ENCODE peak calls at places on chromosomes 11 and 22, in eight cellular contexts. One of them, this sample, is unnamed.

GRCh38 chr11:134485316-134485715 is 73.3 kb upstream of the B3GAT1 start:
- DNase-seq in IMR-90: no peak
- DNase-seq in NB4: no peak
- DNase-seq in GM12891: no peak
- DNase-seq in heart left ventricle: no peak
- DNase-seq in gastrocnemius medialis: no peak
- DNase-seq in lower leg skin: no peak
- DNase-seq in sigmoid colon: no peak
- DNase-seq in this sample: no peak

GRCh38 chr11:86814775-86815174 is 14.4 kb downstream of the PRSS23 start:
- DNase-seq in lower leg skin: no peak
- DNase-seq in gastrocnemius medialis: no peak
- DNase-seq in GM12891: no peak
- DNase-seq in IMR-90: peak
- DNase-seq in heart left ventricle: no peak
- DNase-seq in sigmoid colon: no peak
- DNase-seq in NB4: no peak
- DNase-seq in this sample: no peak

GRCh38 chr11:14973621-14974020 is 1.5 kb upstream of the CALCA start:
- DNase-seq in heart left ventricle: no peak
- DNase-seq in gastrocnemius medialis: no peak
- DNase-seq in lower leg skin: no peak
- DNase-seq in NB4: no peak
- DNase-seq in IMR-90: peak
- DNase-seq in GM12891: no peak
- DNase-seq in sigmoid colon: peak
- DNase-seq in this sample: no peak

GRCh38 chr11:116691779-116692178 is 81.0 kb downstream of the BUD13 start:
- DNase-seq in IMR-90: peak
- DNase-seq in NB4: peak
- DNase-seq in gastrocnemius medialis: no peak
- DNase-seq in GM12891: peak
- DNase-seq in sigmoid colon: peak
- DNase-seq in heart left ventricle: no peak
- DNase-seq in lower leg skin: no peak
- DNase-seq in this sample: no peak

GRCh38 chr22:42972592-42973535 is 42.1 kb downstream of the PACSIN2 start:
- DNase-seq in NB4: peak
- DNase-seq in lower leg skin: no peak
- DNase-seq in gastrocnemius medialis: no peak
- DNase-seq in IMR-90: no peak
- DNase-seq in GM12891: no peak
- DNase-seq in heart left ventricle: no peak
- DNase-seq in sigmoid colon: no peak
- DNase-seq in this sample: no peak

GRCh38 chr11:122220321-122220720 is 104.3 kb upstream of the BLID start:
- DNase-seq in IMR-90: peak
- DNase-seq in NB4: no peak
- DNase-seq in gastrocnemius medialis: no peak
- DNase-seq in lower leg skin: no peak
- DNase-seq in GM12891: no peak
- DNase-seq in sigmoid colon: no peak
- DNase-seq in heart left ventricle: no peak
- DNase-seq in this sample: no peak

GRCh38 chr11:122439911-122440782 is 215.4 kb upstream of the UBASH3B start:
- DNase-seq in IMR-90: peak
- DNase-seq in GM12891: no peak
- DNase-seq in NB4: peak
- DNase-seq in gastrocnemius medialis: peak
- DNase-seq in sigmoid colon: peak
- DNase-seq in heart left ventricle: peak
- DNase-seq in lower leg skin: no peak
- DNase-seq in this sample: no peak

GRCh38 chr11:134701564-134702165 is 289.6 kb upstream of the B3GAT1 start:
- DNase-seq in GM12891: no peak
- DNase-seq in IMR-90: no peak
- DNase-seq in gastrocnemius medialis: no peak
- DNase-seq in heart left ventricle: no peak
- DNase-seq in NB4: no peak
- DNase-seq in sigmoid colon: no peak
- DNase-seq in lower leg skin: no peak
- DNase-seq in this sample: peak

GRCh38 chr11:15370774-15371173 is 256.1 kb downstream of the INSC start:
- DNase-seq in heart left ventricle: no peak
- DNase-seq in lower leg skin: no peak
- DNase-seq in sigmoid colon: no peak
- DNase-seq in gastrocnemius medialis: no peak
- DNase-seq in NB4: no peak
- DNase-seq in GM12891: no peak
- DNase-seq in IMR-90: no peak
- DNase-seq in this sample: no peak

GRCh38 chr11:110984147-110984546 is 261.4 kb upstream of the POU2AF2 start:
- DNase-seq in IMR-90: peak
- DNase-seq in lower leg skin: no peak
- DNase-seq in GM12891: no peak
- DNase-seq in heart left ventricle: no peak
- DNase-seq in NB4: no peak
- DNase-seq in gastrocnemius medialis: no peak
- DNase-seq in sigmoid colon: no peak
- DNase-seq in this sample: no peak

GRCh38 chr11:45097721-45098493 is 48.5 kb upstream of the PRDM11 start:
- DNase-seq in sigmoid colon: no peak
- DNase-seq in GM12891: no peak
- DNase-seq in heart left ventricle: peak
- DNase-seq in NB4: peak
- DNase-seq in IMR-90: peak
- DNase-seq in lower leg skin: peak
- DNase-seq in gastrocnemius medialis: no peak
- DNase-seq in this sample: peak

GRCh38 chr22:41302016-41302767 is 867 bp downstream of the ZC3H7B start:
- DNase-seq in sigmoid colon: no peak
- DNase-seq in IMR-90: no peak
- DNase-seq in gastrocnemius medialis: no peak
- DNase-seq in lower leg skin: no peak
- DNase-seq in GM12891: no peak
- DNase-seq in heart left ventricle: no peak
- DNase-seq in NB4: peak
- DNase-seq in this sample: no peak

GRCh38 chr11:68150029-68150428 is 28.8 kb upstream of the CHKA start:
- DNase-seq in GM12891: no peak
- DNase-seq in gastrocnemius medialis: no peak
- DNase-seq in sigmoid colon: no peak
- DNase-seq in NB4: peak
- DNase-seq in lower leg skin: no peak
- DNase-seq in IMR-90: peak
- DNase-seq in heart left ventricle: no peak
- DNase-seq in this sample: no peak

GRCh38 chr11:64934765-64935633 is 694 bp downstream of the GPHA2 start:
- DNase-seq in GM12891: no peak
- DNase-seq in heart left ventricle: no peak
- DNase-seq in NB4: no peak
- DNase-seq in lower leg skin: no peak
- DNase-seq in IMR-90: no peak
- DNase-seq in sigmoid colon: no peak
- DNase-seq in gastrocnemius medialis: no peak
- DNase-seq in this sample: no peak

GRCh38 chr11:82267186-82267585 is 466.5 kb downstream of the FAM181B start:
- DNase-seq in GM12891: no peak
- DNase-seq in lower leg skin: no peak
- DNase-seq in IMR-90: no peak
- DNase-seq in heart left ventricle: no peak
- DNase-seq in gastrocnemius medialis: no peak
- DNase-seq in sigmoid colon: no peak
- DNase-seq in NB4: no peak
- DNase-seq in this sample: no peak

GRCh38 chr22:50186789-50187523 is 1.2 kb downstream of the TRABD start:
- DNase-seq in heart left ventricle: no peak
- DNase-seq in NB4: no peak
- DNase-seq in lower leg skin: no peak
- DNase-seq in sigmoid colon: no peak
- DNase-seq in gastrocnemius medialis: no peak
- DNase-seq in IMR-90: peak
- DNase-seq in GM12891: no peak
- DNase-seq in this sample: no peak

GRCh38 chr22:50184541-50185383 is 951 bp upstream of the TRABD start:
- DNase-seq in NB4: no peak
- DNase-seq in IMR-90: no peak
- DNase-seq in sigmoid colon: no peak
- DNase-seq in heart left ventricle: no peak
- DNase-seq in gastrocnemius medialis: no peak
- DNase-seq in GM12891: no peak
- DNase-seq in lower leg skin: no peak
- DNase-seq in this sample: no peak

GRCh38 chr22:50186181-50186731 is 543 bp downstream of the TRABD start:
- DNase-seq in GM12891: no peak
- DNase-seq in heart left ventricle: no peak
- DNase-seq in lower leg skin: no peak
- DNase-seq in gastrocnemius medialis: no peak
- DNase-seq in IMR-90: no peak
- DNase-seq in sigmoid colon: no peak
- DNase-seq in NB4: no peak
- DNase-seq in this sample: no peak

GRCh38 chr22:50184004-50184461 is 1.7 kb upstream of the TRABD start:
- DNase-seq in lower leg skin: no peak
- DNase-seq in GM12891: no peak
- DNase-seq in gastrocnemius medialis: no peak
- DNase-seq in heart left ventricle: peak
- DNase-seq in sigmoid colon: peak
- DNase-seq in IMR-90: peak
- DNase-seq in NB4: no peak
- DNase-seq in this sample: peak

DNA sequence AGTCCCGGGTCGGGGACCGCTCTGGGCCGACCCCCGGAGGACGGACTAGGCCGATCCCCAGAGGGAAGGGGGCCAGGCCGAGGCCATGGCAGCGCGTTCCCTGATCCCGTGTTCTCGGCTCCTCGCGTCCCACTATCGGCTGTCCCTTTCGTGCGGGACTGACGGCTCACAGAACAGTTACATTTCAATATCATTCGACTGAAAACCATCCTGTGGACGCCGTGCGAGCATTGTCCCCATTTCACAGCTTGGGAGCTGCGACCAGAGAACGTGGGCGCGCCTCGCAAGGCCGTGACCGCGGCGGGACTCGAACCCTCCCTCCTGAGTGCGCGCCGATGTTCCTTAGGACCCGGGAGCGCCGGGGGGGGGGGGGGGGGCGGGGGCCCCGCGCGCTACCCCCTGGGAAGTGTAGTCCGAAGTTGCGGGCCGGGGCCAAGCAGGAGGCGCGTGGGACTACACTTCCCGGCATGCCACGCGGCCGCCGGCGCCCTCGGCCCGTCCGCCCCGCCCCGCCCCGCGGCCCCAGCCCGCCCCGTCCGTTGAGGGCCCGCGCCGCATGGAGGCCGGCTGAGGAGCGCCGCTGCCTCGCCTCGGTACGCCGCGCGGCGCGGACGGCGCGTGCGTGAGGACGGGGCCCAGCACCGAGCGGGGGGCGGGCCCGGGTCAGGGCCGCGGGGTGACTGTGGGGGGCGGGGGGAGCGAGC is at the start of gene TRABD:
- DNase-seq in lower leg skin: peak
- DNase-seq in GM12891: peak
- DNase-seq in NB4: peak
- DNase-seq in heart left ventricle: peak
- DNase-seq in sigmoid colon: peak
- DNase-seq in gastrocnemius medialis: peak
- DNase-seq in IMR-90: peak
- DNase-seq in this sample: peak
- TF ChIP-seq POLR2A in lower leg skin: no peak
- TF ChIP-seq POLR2A in GM12891: no peak
- TF ChIP-seq POLR2A in NB4: no peak
- TF ChIP-seq POLR2A in heart left ventricle: no peak
- TF ChIP-seq POLR2A in sigmoid colon: no peak
- TF ChIP-seq POLR2A in gastrocnemius medialis: no peak
- TF ChIP-seq POLR2A in IMR-90: no peak
- TF ChIP-seq POLR2A in this sample: no peak

GRCh38 chr22:19970031-19970478 is 28.4 kb upstream of the TXNRD2 start:
- DNase-seq in sigmoid colon: no peak
- DNase-seq in lower leg skin: no peak
- DNase-seq in gastrocnemius medialis: no peak
- DNase-seq in GM12891: no peak
- DNase-seq in heart left ventricle: no peak
- DNase-seq in NB4: no peak
- DNase-seq in IMR-90: no peak
- DNase-seq in this sample: no peak
- TF ChIP-seq POLR2A in sigmoid colon: no peak
- TF ChIP-seq POLR2A in lower leg skin: no peak
- TF ChIP-seq POLR2A in gastrocnemius medialis: no peak
- TF ChIP-seq POLR2A in GM12891: no peak
- TF ChIP-seq POLR2A in heart left ventricle: no peak
- TF ChIP-seq POLR2A in NB4: no peak
- TF ChIP-seq POLR2A in IMR-90: no peak
- TF ChIP-seq POLR2A in this sample: no peak

DNA sequence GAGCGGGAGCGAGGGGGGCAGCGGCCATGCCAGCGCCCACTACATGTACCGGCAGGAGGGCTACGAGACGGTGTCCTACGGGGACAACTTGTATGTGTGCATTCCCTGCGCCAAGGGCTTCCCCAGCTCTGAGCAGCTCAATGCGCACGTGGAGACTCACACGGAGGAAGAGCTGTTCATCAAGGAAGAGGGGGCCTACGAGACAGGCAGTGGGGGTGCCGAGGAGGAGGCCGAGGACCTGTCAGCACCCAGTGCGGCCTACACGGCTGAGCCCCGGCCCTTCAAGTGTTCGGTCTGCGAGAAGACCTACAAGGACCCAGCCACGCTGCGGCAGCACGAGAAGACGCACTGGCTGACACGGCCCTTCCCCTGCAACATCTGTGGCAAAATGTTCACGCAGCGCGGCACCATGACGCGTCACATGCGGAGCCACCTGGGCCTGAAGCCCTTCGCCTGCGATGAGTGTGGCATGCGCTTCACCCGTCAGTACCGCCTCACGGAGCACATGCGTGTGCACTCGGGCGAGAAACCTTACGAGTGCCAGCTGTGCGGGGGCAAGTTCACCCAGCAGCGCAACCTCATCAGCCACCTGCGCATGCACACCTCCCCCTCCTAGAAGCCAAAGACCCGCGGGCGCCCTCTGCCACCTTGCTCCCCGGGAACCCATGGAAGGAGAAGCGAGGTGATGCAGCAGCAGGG is 20.9 kb upstream of the TMEM191C start:
- DNase-seq in gastrocnemius medialis: no peak
- DNase-seq in GM12891: no peak
- DNase-seq in IMR-90: no peak
- DNase-seq in sigmoid colon: peak
- DNase-seq in lower leg skin: peak
- DNase-seq in NB4: no peak
- DNase-seq in heart left ventricle: peak
- DNase-seq in this sample: no peak
- TF ChIP-seq POLR2A in gastrocnemius medialis: no peak
- TF ChIP-seq POLR2A in GM12891: no peak
- TF ChIP-seq POLR2A in IMR-90: no peak
- TF ChIP-seq POLR2A in sigmoid colon: no peak
- TF ChIP-seq POLR2A in lower leg skin: no peak
- TF ChIP-seq POLR2A in NB4: no peak
- TF ChIP-seq POLR2A in heart left ventricle: no peak
- TF ChIP-seq POLR2A in this sample: no peak

DNA sequence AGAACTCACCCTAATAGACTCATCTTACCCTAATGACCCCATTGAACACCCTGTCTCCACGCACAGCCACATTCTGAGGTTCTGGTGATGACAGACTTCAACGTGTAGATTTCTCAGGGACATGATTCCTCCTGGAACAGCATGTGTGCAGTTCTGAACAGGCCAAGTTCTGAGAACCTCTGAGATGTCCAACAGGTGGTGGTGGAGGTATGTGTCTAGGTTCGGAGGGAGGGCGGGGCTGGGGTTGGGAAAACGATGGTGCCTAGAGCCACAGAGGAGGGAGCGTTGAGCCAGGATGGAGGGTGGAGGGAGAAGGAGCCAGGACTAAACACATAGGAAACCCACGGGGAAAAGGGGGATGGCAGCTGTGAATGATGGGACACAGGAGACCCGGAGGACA is 43.4 kb upstream of the FBLN1 start:
- DNase-seq in IMR-90: no peak
- DNase-seq in gastrocnemius medialis: no peak
- DNase-seq in heart left ventricle: no peak
- DNase-seq in sigmoid colon: no peak
- DNase-seq in lower leg skin: no peak
- DNase-seq in NB4: no peak
- DNase-seq in GM12891: no peak
- DNase-seq in this sample: no peak
- TF ChIP-seq POLR2A in IMR-90: no peak
- TF ChIP-seq POLR2A in gastrocnemius medialis: no peak
- TF ChIP-seq POLR2A in heart left ventricle: no peak
- TF ChIP-seq POLR2A in sigmoid colon: no peak
- TF ChIP-seq POLR2A in lower leg skin: no peak
- TF ChIP-seq POLR2A in NB4: no peak
- TF ChIP-seq POLR2A in GM12891: no peak
- TF ChIP-seq POLR2A in this sample: no peak